ENCODE peak calls at places on chromosomes 2 and 18, in nine cellular contexts. A is lower lobe of right lung, M is keratinocyte, L is upper lobe of right lung, D is K562, W is cardiac muscle cell, G is colonic mucosa, N is stomach, K is testis. B is an unnamed sample. For H3K36me3, the result is how much of the 10 kb centered on the place peaks cover.

GRCh38 chr2:161946489-161947107 is 127.4 kb downstream of the DPP4 start:
- DNase-seq in A (no peak), M (no peak), L (no peak), D (no peak), W (peak), G (peak), N (no peak), K (no peak), B (no peak)

GRCh38 chr2:9335322-9335754 is 88.0 kb downstream of the ITGB1BP1 start:
- DNase-seq in A (no peak), M (no peak), L (no peak), D (peak), W (no peak), G (peak), N (no peak), K (no peak), B (no peak)

GRCh38 chr2:27920148-27920885 is 29.8 kb downstream of the BABAM2 start:
- DNase-seq in A (no peak), M (no peak), L (no peak), D (no peak), W (no peak), G (no peak), N (no peak), K (no peak), B (no peak)

GRCh38 chr2:141741652-141742051 is 389.2 kb downstream of the LRP1B start:
- DNase-seq in A (no peak), M (no peak), L (no peak), D (no peak), W (no peak), G (no peak), N (no peak), K (no peak), B (no peak)

GRCh38 chr2:148988337-148988736 is 50.2 kb upstream of the LYPD6B start:
- DNase-seq in A (no peak), M (no peak), L (no peak), D (no peak), W (no peak), G (no peak), N (no peak), K (no peak), B (no peak)

GRCh38 chr2:121046335-121046734 is 238.7 kb downstream of the TFCP2L1 start:
- DNase-seq in A (no peak), M (no peak), L (no peak), D (no peak), W (no peak), G (no peak), N (no peak), K (no peak), B (no peak)

GRCh38 chr2:129480790-129481189 is 498.7 kb upstream of the RAB6C start:
- DNase-seq in A (no peak), M (no peak), L (no peak), D (no peak), W (no peak), G (no peak), N (no peak), K (no peak), B (no peak)

GRCh38 chr2:146038014-146038413 is 1518.1 kb upstream of the ZEB2 start:
- DNase-seq in A (no peak), M (no peak), L (no peak), D (no peak), W (no peak), G (no peak), N (no peak), K (no peak), B (no peak)

GRCh38 chr18:23143059-23143831 is 8.0 kb downstream of the CABLES1 start:
- DNase-seq in A (peak), M (no peak), L (peak), D (no peak), W (no peak), G (peak), N (no peak), K (no peak), B (no peak)

GRCh38 chr2:55113976-55114564 is 63.8 kb upstream of the RTN4 start:
- DNase-seq in A (no peak), M (no peak), L (no peak), D (no peak), W (no peak), G (no peak), N (peak), K (no peak), B (no peak)

GRCh38 chr2:197126630-197127029 is 183.9 kb downstream of the ANKRD44 start:
- DNase-seq in A (no peak), M (no peak), L (no peak), D (no peak), W (no peak), G (no peak), N (no peak), K (no peak), B (no peak)

GRCh38 chr2:162327134-162327769 is 8.8 kb upstream of the IFIH1 start:
- DNase-seq in A (no peak), M (no peak), L (no peak), D (peak), W (no peak), G (no peak), N (no peak), K (peak), B (no peak)

GRCh38 chr2:172380436-172381274 is 46.7 kb upstream of the ITGA6 start:
- DNase-seq in A (no peak), M (no peak), L (no peak), D (no peak), W (peak), G (no peak), N (no peak), K (no peak), B (no peak)

GRCh38 chr18:63844254-63844653 is 43.3 kb upstream of the SERPINB2 start:
- DNase-seq in A (no peak), M (no peak), L (no peak), D (no peak), W (peak), G (no peak), N (no peak), K (no peak), B (no peak)

GRCh38 chr2:39780825-39781600 is 2.0 kb upstream of the THUMPD2 start:
- DNase-seq in A (no peak), M (no peak), L (no peak), D (peak), W (no peak), G (no peak), N (no peak), K (peak), B (no peak)

GRCh38 chr2:236049981-236050380 is 118.2 kb downstream of the GBX2 start:
- DNase-seq in A (no peak), M (no peak), L (no peak), D (no peak), W (no peak), G (no peak), N (no peak), K (no peak), B (no peak)

GRCh38 chr2:63530880-63531279 is 57.4 kb downstream of the WDPCP start:
- DNase-seq in A (no peak), M (no peak), L (no peak), D (no peak), W (no peak), G (no peak), N (no peak), K (no peak), B (no peak)

GRCh38 chr2:108630567-108631405 is 88.5 kb upstream of the RANBP2 start:
- DNase-seq in A (no peak), M (no peak), L (no peak), D (no peak), W (no peak), G (no peak), N (no peak), K (no peak), B (no peak)

GRCh38 chr2:82795446-82795845 is 1663.6 kb downstream of the SUCLG1 start:
- DNase-seq in A (no peak), M (peak), L (no peak), D (no peak), W (no peak), G (no peak), N (no peak), K (no peak), B (no peak)

GRCh38 chr2:164910091-164910899 is 45.0 kb downstream of the SLC38A11 start:
- DNase-seq in A (no peak), M (no peak), L (no peak), D (no peak), W (peak), G (peak), N (peak), K (no peak), B (no peak)

GRCh38 chr18:63488160-63488559 is 11.4 kb downstream of the SERPINB5 start:
- DNase-seq in A (no peak), M (no peak), L (no peak), D (no peak), W (no peak), G (no peak), N (no peak), K (no peak), B (no peak)

GRCh38 chr2:46134531-46135229 is 162.5 kb upstream of the EPAS1 start:
- DNase-seq in A (no peak), M (peak), L (no peak), D (peak), W (no peak), G (no peak), N (no peak), K (peak), B (no peak)

GRCh38 chr2:86808315-86809161 is 17.8 kb upstream of the CD8A start:
- DNase-seq in A (peak), M (no peak), L (peak), D (peak), W (peak), G (peak), N (peak), K (peak), B (no peak)

GRCh38 chr2:86809481-86810121 is 18.9 kb upstream of the CD8A start:
- DNase-seq in A (no peak), M (no peak), L (no peak), D (no peak), W (no peak), G (no peak), N (no peak), K (no peak), B (no peak)

GRCh38 chr2:86806059-86806857 is 15.5 kb upstream of the CD8A start:
- DNase-seq in A (no peak), M (no peak), L (no peak), D (no peak), W (no peak), G (no peak), N (no peak), K (no peak), B (no peak)

GRCh38 chr2:86807462-86808275 is 17.0 kb upstream of the CD8A start:
- DNase-seq in A (peak), M (no peak), L (peak), D (no peak), W (peak), G (peak), N (peak), K (peak), B (no peak)

GRCh38 chr2:86807121-86807461 is 16.4 kb upstream of the CD8A start:
- DNase-seq in A (no peak), M (no peak), L (no peak), D (no peak), W (no peak), G (no peak), N (no peak), K (no peak), B (no peak)
- H3K4me3 ChIP-seq in A (peak), M (peak), L (peak), D (no peak), W (peak), G (peak), N (peak), K (peak), B (peak)

GRCh38 chr2:240147382-240147781 is 6.9 kb upstream of the OTOS start:
- DNase-seq in A (no peak), M (no peak), L (no peak), D (no peak), W (no peak), G (no peak), N (no peak), K (no peak), B (no peak)
- TF ChIP-seq CTCF in A (no peak), M (no peak), L (no peak), D (no peak), W (no peak), G (no peak), N (no peak), K (no peak), B (no peak)

GRCh38 chr2:238170386-238171071 is 11.8 kb downstream of the ERFE start:
- DNase-seq in A (peak), M (no peak), L (peak), D (no peak), W (no peak), G (no peak), N (no peak), K (no peak), B (no peak)
- H3K36me3 ChIP-seq in A (half or more), M (half or more), L (half or more), D (half or more), W (under half), G (under half), N (half or more), K (under half), B (under half)

DNA sequence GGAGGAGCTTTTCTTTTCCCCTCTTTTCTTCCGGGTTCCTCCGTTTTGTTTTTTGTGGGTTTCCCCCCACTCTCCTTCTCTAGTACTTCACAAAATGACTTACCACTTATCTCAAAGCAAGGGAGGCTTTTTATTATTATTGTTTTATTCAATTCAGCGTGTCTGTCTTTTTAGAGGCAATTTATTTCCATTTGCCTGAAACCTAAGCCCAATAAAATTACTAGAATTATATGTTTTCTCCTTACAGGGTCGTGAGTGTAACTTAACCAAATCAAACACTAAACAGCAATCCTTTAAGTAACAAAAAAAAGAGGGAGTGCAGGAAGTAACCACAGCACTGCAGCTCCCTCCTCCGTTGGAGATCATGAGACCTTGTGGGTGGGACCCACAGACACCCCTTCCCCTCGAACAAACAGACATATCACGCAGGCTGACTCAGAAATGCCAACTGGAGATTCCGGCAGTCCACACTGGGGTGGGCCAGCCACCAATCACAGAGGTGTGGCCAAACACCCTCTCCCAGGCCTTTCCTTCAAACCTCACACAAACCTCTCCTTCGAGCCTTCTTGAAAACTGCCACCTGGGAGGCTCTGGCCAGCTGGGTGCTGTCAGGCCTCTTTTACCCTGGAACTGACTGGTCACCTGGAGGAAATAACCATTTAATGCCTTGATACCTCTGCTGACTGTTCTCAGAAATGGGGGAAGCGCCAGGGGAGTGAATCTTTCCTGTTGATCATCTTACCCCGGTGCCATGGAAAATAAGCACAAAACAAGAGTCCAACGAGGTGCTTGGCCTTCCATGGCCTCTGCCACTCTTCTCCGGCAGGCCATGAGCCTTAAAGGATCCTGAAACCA is 207.1 kb upstream of the SMAD2 start:
- DNase-seq in A (no peak), M (no peak), L (no peak), D (no peak), W (no peak), G (peak), N (peak), K (no peak), B (no peak)
- H3K4me3 ChIP-seq in A (peak), M (no peak), L (peak), D (no peak), W (peak), G (peak), N (peak), K (no peak), B (no peak)

DNA sequence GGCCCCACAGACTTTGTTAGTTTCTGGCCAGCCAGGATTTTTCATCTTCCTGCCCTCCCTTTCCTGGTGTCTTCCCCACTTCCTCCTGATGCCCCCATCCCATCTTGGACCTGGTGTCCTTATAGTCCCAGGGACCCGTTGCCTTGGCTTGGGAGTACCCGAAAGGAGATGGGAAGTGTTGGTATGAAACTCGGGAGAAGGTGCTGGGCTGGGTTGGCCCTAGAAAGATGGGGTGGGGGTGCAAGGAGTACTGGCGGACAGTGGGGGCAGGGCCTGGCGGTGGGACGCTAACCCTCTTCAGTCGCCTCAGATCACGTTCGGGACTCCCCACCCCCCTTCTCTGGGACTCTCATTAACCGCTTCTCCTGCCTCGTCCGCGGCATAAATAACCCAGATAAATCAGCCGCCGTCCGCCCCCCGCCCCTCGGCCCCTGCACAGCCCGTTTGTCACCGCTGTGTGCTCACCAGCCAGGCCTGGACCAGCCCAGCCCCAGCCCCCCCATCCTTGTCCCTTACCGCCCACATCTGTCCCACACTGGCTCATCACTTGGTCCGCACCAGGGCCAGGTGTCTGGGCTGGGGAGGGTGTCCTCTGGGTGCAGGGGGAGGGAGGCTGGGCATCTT is 3.7 kb upstream of the ASIC4 start:
- DNase-seq in A (no peak), M (no peak), L (no peak), D (no peak), W (no peak), G (no peak), N (no peak), K (no peak), B (no peak)
- TF ChIP-seq CTCF in A (no peak), M (no peak), L (no peak), D (no peak), W (no peak), G (no peak), N (no peak), K (no peak), B (no peak)

DNA sequence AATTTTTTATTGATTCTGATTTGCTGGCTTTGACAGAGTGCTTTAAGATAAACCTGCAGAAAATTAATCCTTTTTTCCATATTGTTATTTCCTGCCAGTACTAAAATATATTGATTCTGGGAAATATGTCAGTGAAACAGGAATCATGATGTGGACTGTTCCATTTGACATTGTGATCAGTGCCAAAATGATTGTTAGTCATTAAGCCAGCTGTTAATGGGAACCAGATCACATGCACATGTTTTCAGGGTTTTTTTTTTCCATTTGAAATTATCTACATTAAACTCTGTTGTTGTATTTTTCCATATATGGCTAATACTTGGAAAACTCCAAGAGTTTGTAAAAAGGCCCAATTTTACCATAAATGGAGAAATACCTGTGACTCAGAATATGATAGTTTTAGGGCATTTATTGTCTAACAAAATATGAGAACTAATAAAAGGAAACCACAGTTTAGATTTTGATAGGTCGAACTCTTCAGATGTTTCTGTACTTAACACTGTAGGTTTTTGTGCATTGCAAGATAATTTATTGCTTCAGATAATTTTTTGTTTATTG is 13.4 kb downstream of the ITGAV start:
- DNase-seq in A (no peak), M (no peak), L (no peak), D (no peak), W (no peak), G (no peak), N (no peak), K (no peak), B (no peak)
- H3K36me3 ChIP-seq in A (under half), M (under half), L (under half), D (under half), W (under half), G (under half), N (under half), K (under half), B (under half)

DNA sequence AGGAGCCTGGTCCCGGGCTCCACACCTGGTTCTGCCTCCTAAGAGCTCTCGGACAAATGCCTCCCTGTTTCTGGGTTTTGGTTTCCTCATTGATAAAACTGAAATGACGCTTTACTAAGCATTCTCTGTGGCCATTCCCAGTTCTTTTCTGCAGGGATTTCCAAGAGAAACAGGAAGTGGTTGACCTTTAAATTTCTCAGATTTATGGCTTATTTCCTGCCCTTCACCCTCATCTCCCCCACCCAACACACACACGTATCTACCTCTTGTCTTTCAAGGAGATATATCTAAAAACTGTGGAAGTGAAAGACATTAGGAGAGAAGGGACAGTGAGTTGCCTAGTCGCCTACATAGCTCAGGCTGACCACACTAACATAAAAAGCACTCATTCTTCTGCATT is 53.0 kb downstream of the PIEZO2 start:
- DNase-seq in A (no peak), M (no peak), L (no peak), D (no peak), W (no peak), G (no peak), N (no peak), K (no peak), B (no peak)
- H3K4me3 ChIP-seq in A (no peak), M (no peak), L (no peak), D (no peak), W (no peak), G (no peak), N (no peak), K (no peak), B (no peak)